ENCODE peak calls at places on chromosomes 12 and 14, in six cellular contexts. H is CD8-positive, alpha-beta T cell; J is brain microvascular endothelial cell; I is AG09309; G is kidney; C is psoas muscle. Z is an unnamed sample.

GRCh38 chr14:69542311-69542710 is 32.4 kb downstream of the CCDC177 start:
- DNase-seq in I (no peak), H (no peak), G (no peak), J (no peak), C (no peak), Z (no peak)

GRCh38 chr14:44982594-44982993 is 20.6 kb downstream of the TOGARAM1 start:
- DNase-seq in J (no peak), G (no peak), C (no peak), I (no peak), H (no peak), Z (no peak)

GRCh38 chr12:58893421-58893986 is 26.8 kb downstream of the LRIG3 start:
- DNase-seq in C (no peak), H (no peak), I (no peak), J (peak), G (no peak), Z (no peak)

GRCh38 chr14:29741909-29742401 is 185.7 kb downstream of the PRKD1 start:
- DNase-seq in H (no peak), C (no peak), I (no peak), J (no peak), G (no peak), Z (no peak)

GRCh38 chr14:70166530-70167203 is 22.1 kb downstream of the SLC8A3 start:
- DNase-seq in J (no peak), I (no peak), G (no peak), H (no peak), C (no peak), Z (no peak)

GRCh38 chr12:128918910-128919309 is 65.6 kb downstream of the GLT1D1 start:
- DNase-seq in I (no peak), H (no peak), J (no peak), C (no peak), G (no peak), Z (no peak)

GRCh38 chr12:79764641-79765040 is 73.9 kb upstream of the PAWR start:
- DNase-seq in H (no peak), G (no peak), I (no peak), C (no peak), J (no peak), Z (no peak)

GRCh38 chr12:2264622-2265306 is 212.0 kb downstream of the CACNA1C start:
- DNase-seq in I (peak), H (no peak), C (peak), J (peak), G (no peak), Z (no peak)

GRCh38 chr12:64389154-64389553 is 1.4 kb downstream of the C12orf56 start:
- DNase-seq in C (no peak), J (no peak), G (no peak), I (no peak), H (no peak), Z (no peak)

GRCh38 chr12:44509471-44509870 is 366.6 kb downstream of the NELL2 start:
- DNase-seq in H (no peak), G (no peak), I (no peak), C (no peak), J (peak), Z (no peak)

GRCh38 chr12:25769076-25769945 is 189.2 kb upstream of the RASSF8 start:
- DNase-seq in I (peak), J (peak), H (no peak), C (no peak), G (no peak), Z (no peak)

GRCh38 chr12:45130881-45131281 is 80.0 kb upstream of the DBX2 start:
- DNase-seq in G (no peak), I (peak), H (peak), J (peak), C (peak), Z (peak)

GRCh38 chr14:43480961-43481360 is 1026.1 kb downstream of the FSCB start:
- DNase-seq in I (no peak), C (no peak), G (no peak), J (no peak), H (no peak), Z (no peak)

GRCh38 chr12:124734224-124734788 is 129.4 kb downstream of the SCARB1 start:
- DNase-seq in H (no peak), I (no peak), J (peak), G (peak), C (no peak), Z (no peak)

GRCh38 chr14:72291908-72292688 is 359.9 kb downstream of the RGS6 start:
- DNase-seq in C (no peak), G (no peak), I (peak), H (no peak), J (peak), Z (peak)

GRCh38 chr14:104881369-104881979 is 16.4 kb downstream of the CEP170B start:
- DNase-seq in I (no peak), C (peak), G (peak), H (no peak), J (no peak), Z (peak)

GRCh38 chr14:38336298-38336697 is 80.4 kb upstream of the CLEC14A start:
- DNase-seq in H (no peak), C (no peak), I (no peak), J (no peak), G (no peak), Z (no peak)

GRCh38 chr12:99966429-99966828 is 18.3 kb downstream of the ANKS1B start:
- DNase-seq in H (no peak), C (no peak), I (no peak), J (no peak), G (no peak), Z (no peak)

GRCh38 chr14:68191567-68192321 is 372.2 kb downstream of the RAD51B start:
- DNase-seq in H (no peak), C (no peak), I (no peak), G (no peak), J (no peak), Z (no peak)

GRCh38 chr12:122206976-122207375 is 3.5 kb downstream of the B3GNT4 start:
- DNase-seq in C (no peak), H (no peak), J (no peak), G (no peak), I (no peak), Z (no peak)

GRCh38 chr12:132360906-132361777 is 31.8 kb upstream of the GALNT9 start:
- DNase-seq in G (peak), I (no peak), C (no peak), H (no peak), J (no peak), Z (no peak)

GRCh38 chr14:99571303-99571986 is 32.6 kb downstream of the CCDC85C start:
- DNase-seq in J (no peak), G (no peak), C (no peak), I (no peak), H (no peak), Z (no peak)

GRCh38 chr14:49892301-49892635 is 614 bp upstream of the ARF6 start:
- DNase-seq in G (no peak), C (no peak), H (peak), J (peak), I (peak), Z (peak)

GRCh38 chr12:106918746-106919145 is 37.0 kb upstream of the TMEM263 start:
- DNase-seq in I (no peak), G (no peak), J (peak), H (no peak), C (no peak), Z (no peak)

GRCh38 chr12:104669851-104670337 is 213.1 kb downstream of the CHST11 start:
- DNase-seq in I (no peak), J (no peak), C (peak), G (no peak), H (peak), Z (peak)

GRCh38 chr12:58465418-58465817 is 454.9 kb downstream of the LRIG3 start:
- DNase-seq in I (no peak), J (no peak), C (no peak), H (no peak), G (no peak), Z (no peak)

GRCh38 chr12:57110189-57111045 is 745 bp downstream of the STAT6 start:
- DNase-seq in J (no peak), I (no peak), C (peak), H (peak), G (peak), Z (peak)

GRCh38 chr12:54538136-54538700 is 11.2 kb upstream of the PDE1B start:
- DNase-seq in C (no peak), H (no peak), I (no peak), J (no peak), G (no peak), Z (no peak)

GRCh38 chr12:8828514-8829127 is 6.2 kb downstream of the A2ML1 start:
- DNase-seq in I (no peak), C (no peak), G (no peak), J (no peak), H (no peak), Z (no peak)

GRCh38 chr14:42224053-42224888 is 617.6 kb downstream of the LRFN5 start:
- DNase-seq in H (no peak), G (no peak), J (peak), C (peak), I (no peak), Z (peak)

GRCh38 chr12:67720383-67720856 is 71.9 kb downstream of the DYRK2 start:
- DNase-seq in J (peak), I (peak), C (peak), G (no peak), H (no peak), Z (no peak)

GRCh38 chr12:65881348-65881961 is 57.2 kb downstream of the HMGA2 start:
- DNase-seq in C (peak), I (peak), G (peak), H (no peak), J (no peak), Z (no peak)

GRCh38 chr12:108236366-108236765 is 102.7 kb downstream of the CMKLR1 start:
- DNase-seq in J (no peak), G (no peak), H (no peak), C (no peak), I (no peak), Z (no peak)

GRCh38 chr12:108235231-108235959 is 103.7 kb downstream of the CMKLR1 start:
- DNase-seq in I (no peak), H (no peak), C (no peak), J (no peak), G (no peak), Z (no peak)

GRCh38 chr12:108238474-108238873 is 100.6 kb downstream of the CMKLR1 start:
- DNase-seq in I (no peak), J (no peak), C (no peak), G (no peak), H (no peak), Z (no peak)

GRCh38 chr12:108239378-108239777 is 99.7 kb downstream of the CMKLR1 start:
- DNase-seq in H (no peak), J (no peak), I (no peak), G (no peak), C (no peak), Z (no peak)

DNA sequence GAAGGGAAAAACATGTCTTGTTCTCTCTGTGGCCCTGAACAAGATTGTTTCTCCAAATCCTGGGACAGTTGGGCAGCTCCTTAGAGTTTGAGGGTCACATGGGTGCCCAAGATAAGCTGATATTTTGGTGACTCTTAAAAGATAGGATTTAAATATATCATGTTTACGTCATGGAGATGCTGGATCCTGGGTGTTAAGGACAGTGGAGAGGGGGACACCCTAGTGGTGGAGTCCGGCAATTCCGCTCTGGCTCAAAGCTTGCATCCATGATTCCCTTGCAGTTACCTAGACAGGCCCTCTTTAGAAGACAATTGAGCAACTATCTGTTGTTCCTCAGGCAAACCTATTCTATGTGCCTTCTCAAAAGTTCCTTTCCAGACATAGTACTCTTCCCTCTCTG is 101.8 kb downstream of the CMKLR1 start:
- DNase-seq in G (no peak), I (no peak), C (no peak), J (no peak), H (no peak), Z (peak)
- TF ChIP-seq CTCF in G (no peak), I (peak), C (no peak), J (peak), H (no peak), Z (peak)

DNA sequence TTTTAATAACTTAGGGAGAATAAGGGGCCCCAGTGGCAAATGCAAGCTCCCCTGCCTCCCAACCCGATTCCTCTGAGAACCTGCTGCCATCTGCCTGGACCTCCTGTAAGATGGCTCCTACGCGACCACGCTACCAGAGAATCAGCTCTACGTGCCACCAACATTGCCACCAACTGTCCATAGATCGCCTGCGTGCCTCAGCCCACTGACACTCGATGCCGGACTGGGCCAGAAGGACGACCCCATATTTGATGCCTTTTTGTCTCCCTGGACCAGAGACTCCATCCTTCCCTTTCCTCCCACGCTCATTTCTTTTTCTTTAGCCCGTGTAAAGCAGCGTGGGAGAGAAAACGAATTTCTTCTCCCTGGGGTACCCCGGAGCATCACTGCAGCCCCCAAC is 617 bp upstream of the KLHL42 start:
- DNase-seq in I (no peak), J (peak), G (peak), C (peak), H (peak), Z (peak)
- H3K4me3 ChIP-seq in I (peak), J (peak), G (peak), C (peak), H (peak), Z (peak)

GRCh38 chr12:49552425-49552824 is 13.6 kb downstream of the KCNH3 start:
- DNase-seq in G (no peak), I (no peak), C (no peak), H (no peak), J (no peak), Z (no peak)

GRCh38 chr12:49552014-49552413 is 13.2 kb downstream of the KCNH3 start:
- DNase-seq in H (no peak), I (no peak), G (no peak), C (peak), J (no peak), Z (no peak)

GRCh38 chr12:49554266-49554665 is 13.7 kb downstream of the MCRS1 start:
- DNase-seq in H (no peak), C (no peak), G (no peak), J (no peak), I (no peak), Z (no peak)

GRCh38 chr12:49552899-49553298 is 14.1 kb downstream of the KCNH3 start:
- DNase-seq in G (no peak), H (no peak), I (no peak), J (no peak), C (no peak), Z (no peak)

DNA sequence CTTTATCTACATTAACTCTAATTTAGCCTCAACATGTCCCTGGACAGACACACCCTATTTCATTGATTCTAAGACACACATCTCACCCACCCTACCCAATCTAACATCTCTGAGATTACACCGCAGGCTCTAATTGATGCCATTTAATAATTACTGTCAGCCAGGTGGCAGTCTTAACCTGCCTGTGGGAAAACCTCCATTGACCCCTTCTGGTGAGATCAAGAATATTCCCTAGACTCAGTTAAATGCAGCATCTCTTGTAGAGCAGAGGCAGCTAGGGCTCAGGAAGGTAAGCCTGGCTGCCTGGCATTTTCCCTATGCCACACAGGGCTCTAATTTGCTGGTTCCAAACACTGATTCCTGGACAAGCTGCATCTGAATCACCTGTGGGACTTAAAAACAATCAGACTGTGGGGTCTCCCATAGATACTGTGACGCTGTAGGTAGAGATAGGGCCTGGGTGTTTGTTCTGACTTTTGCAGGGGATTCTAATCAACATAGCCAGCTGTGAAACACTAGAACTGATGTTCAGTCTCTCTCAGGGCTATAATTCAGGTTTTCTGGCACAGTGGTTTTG is 14.3 kb downstream of the MCRS1 start:
- DNase-seq in J (no peak), G (no peak), I (no peak), C (no peak), H (no peak), Z (peak)
- TF ChIP-seq CTCF in J (peak), G (peak), I (peak), C (peak), H (peak), Z (peak)

GRCh38 chr12:112906712-112907414 is at the start of gene OAS1:
- DNase-seq in C (no peak), I (no peak), G (no peak), H (peak), J (peak), Z (peak)
- H3K4me3 ChIP-seq in C (peak), I (peak), G (peak), H (peak), J (peak), Z (peak)

GRCh38 chr12:47021298-47021697 is 58.1 kb upstream of the PCED1B start:
- DNase-seq in J (peak), I (peak), H (no peak), C (no peak), G (no peak), Z (peak)
- TF ChIP-seq CTCF in J (peak), I (peak), H (peak), C (peak), G (peak), Z (peak)